ENCODE peak calls at places on chromosomes 3 and 15, in seven cellular contexts. One of them, this sample, is unnamed.

GRCh38 chr15:68676011-68676605 is 97.3 kb downstream of the CORO2B start:
- DNase-seq in K562: no peak
- DNase-seq in HepG2: no peak
- DNase-seq in GM12891: no peak
- DNase-seq in GM12878: no peak
- DNase-seq in H1: no peak
- DNase-seq in SK-N-SH: peak
- DNase-seq in this sample: no peak

GRCh38 chr3:5787863-5788488 is 600.5 kb downstream of the EDEM1 start:
- DNase-seq in K562: no peak
- DNase-seq in HepG2: no peak
- DNase-seq in GM12891: no peak
- DNase-seq in GM12878: no peak
- DNase-seq in H1: no peak
- DNase-seq in SK-N-SH: peak
- DNase-seq in this sample: no peak

GRCh38 chr15:66621491-66622467 is 56.0 kb upstream of the LCTL start:
- DNase-seq in K562: peak
- DNase-seq in HepG2: no peak
- DNase-seq in GM12891: no peak
- DNase-seq in GM12878: no peak
- DNase-seq in H1: peak
- DNase-seq in SK-N-SH: no peak
- DNase-seq in this sample: no peak

GRCh38 chr15:76460871-76461270 is 124.3 kb downstream of the ISL2 start:
- DNase-seq in K562: no peak
- DNase-seq in HepG2: no peak
- DNase-seq in GM12891: no peak
- DNase-seq in GM12878: no peak
- DNase-seq in H1: no peak
- DNase-seq in SK-N-SH: no peak
- DNase-seq in this sample: no peak

GRCh38 chr15:75723847-75724660 is 11.4 kb upstream of the CSPG4 start:
- DNase-seq in K562: peak
- DNase-seq in HepG2: peak
- DNase-seq in GM12891: no peak
- DNase-seq in GM12878: no peak
- DNase-seq in H1: no peak
- DNase-seq in SK-N-SH: peak
- DNase-seq in this sample: peak

GRCh38 chr3:161372321-161373260 is 1.3 kb upstream of the SPTSSB start:
- DNase-seq in K562: no peak
- DNase-seq in HepG2: no peak
- DNase-seq in GM12891: peak
- DNase-seq in GM12878: no peak
- DNase-seq in H1: peak
- DNase-seq in SK-N-SH: peak
- DNase-seq in this sample: peak

GRCh38 chr3:4888913-4889846 is 90.1 kb upstream of the BHLHE40 start:
- DNase-seq in K562: no peak
- DNase-seq in HepG2: no peak
- DNase-seq in GM12891: no peak
- DNase-seq in GM12878: peak
- DNase-seq in H1: no peak
- DNase-seq in SK-N-SH: peak
- DNase-seq in this sample: no peak

GRCh38 chr3:123025642-123026521 is 1.7 kb downstream of the SEMA5B start:
- DNase-seq in K562: no peak
- DNase-seq in HepG2: no peak
- DNase-seq in GM12891: no peak
- DNase-seq in GM12878: no peak
- DNase-seq in H1: peak
- DNase-seq in SK-N-SH: peak
- DNase-seq in this sample: no peak

GRCh38 chr3:185645596-185646381 is 59.7 kb downstream of the SENP2 start:
- DNase-seq in K562: no peak
- DNase-seq in HepG2: no peak
- DNase-seq in GM12891: no peak
- DNase-seq in GM12878: no peak
- DNase-seq in H1: no peak
- DNase-seq in SK-N-SH: peak
- DNase-seq in this sample: no peak

GRCh38 chr3:66280304-66280703 is 59.5 kb downstream of the SLC25A26 start:
- DNase-seq in K562: no peak
- DNase-seq in HepG2: peak
- DNase-seq in GM12891: no peak
- DNase-seq in GM12878: no peak
- DNase-seq in H1: no peak
- DNase-seq in SK-N-SH: no peak
- DNase-seq in this sample: no peak

GRCh38 chr15:91153954-91154353 is 53.9 kb downstream of the SV2B start:
- DNase-seq in K562: no peak
- DNase-seq in HepG2: no peak
- DNase-seq in GM12891: no peak
- DNase-seq in GM12878: no peak
- DNase-seq in H1: no peak
- DNase-seq in SK-N-SH: no peak
- DNase-seq in this sample: no peak

GRCh38 chr3:69290006-69290405 is 95.9 kb downstream of the FRMD4B start:
- DNase-seq in K562: no peak
- DNase-seq in HepG2: no peak
- DNase-seq in GM12891: no peak
- DNase-seq in GM12878: no peak
- DNase-seq in H1: no peak
- DNase-seq in SK-N-SH: no peak
- DNase-seq in this sample: no peak

GRCh38 chr15:41971893-41972340 is 440 bp downstream of the EHD4 start:
- DNase-seq in K562: peak
- DNase-seq in HepG2: peak
- DNase-seq in GM12891: no peak
- DNase-seq in GM12878: no peak
- DNase-seq in H1: peak
- DNase-seq in SK-N-SH: peak
- DNase-seq in this sample: no peak

GRCh38 chr15:40928351-40928974 is 677 bp upstream of the DLL4 start:
- DNase-seq in K562: peak
- DNase-seq in HepG2: no peak
- DNase-seq in GM12891: no peak
- DNase-seq in GM12878: no peak
- DNase-seq in H1: peak
- DNase-seq in SK-N-SH: no peak
- DNase-seq in this sample: no peak

GRCh38 chr3:175238848-175239247 is 379.7 kb downstream of the NAALADL2 start:
- DNase-seq in K562: no peak
- DNase-seq in HepG2: no peak
- DNase-seq in GM12891: no peak
- DNase-seq in GM12878: no peak
- DNase-seq in H1: no peak
- DNase-seq in SK-N-SH: no peak
- DNase-seq in this sample: no peak

GRCh38 chr15:89051875-89052274 is 36.4 kb upstream of the ABHD2 start:
- DNase-seq in K562: no peak
- DNase-seq in HepG2: peak
- DNase-seq in GM12891: no peak
- DNase-seq in GM12878: no peak
- DNase-seq in H1: no peak
- DNase-seq in SK-N-SH: no peak
- DNase-seq in this sample: no peak

GRCh38 chr15:42805266-42805665 is 68.3 kb upstream of the CDAN1 start:
- DNase-seq in K562: no peak
- DNase-seq in HepG2: no peak
- DNase-seq in GM12891: no peak
- DNase-seq in GM12878: no peak
- DNase-seq in H1: no peak
- DNase-seq in SK-N-SH: no peak
- DNase-seq in this sample: no peak

GRCh38 chr15:83571820-83572707 is 81.9 kb upstream of the ADAMTSL3 start:
- DNase-seq in K562: no peak
- DNase-seq in HepG2: no peak
- DNase-seq in GM12891: no peak
- DNase-seq in GM12878: no peak
- DNase-seq in H1: peak
- DNase-seq in SK-N-SH: peak
- DNase-seq in this sample: no peak

GRCh38 chr3:134711284-134711683 is 60.5 kb upstream of the KY start:
- DNase-seq in K562: no peak
- DNase-seq in HepG2: no peak
- DNase-seq in GM12891: no peak
- DNase-seq in GM12878: no peak
- DNase-seq in H1: no peak
- DNase-seq in SK-N-SH: no peak
- DNase-seq in this sample: no peak

GRCh38 chr3:9135930-9136525 is 113.4 kb downstream of the SRGAP3 start:
- DNase-seq in K562: no peak
- DNase-seq in HepG2: no peak
- DNase-seq in GM12891: no peak
- DNase-seq in GM12878: no peak
- DNase-seq in H1: peak
- DNase-seq in SK-N-SH: peak
- DNase-seq in this sample: no peak

GRCh38 chr3:70854108-70854507 is 541.7 kb upstream of the MDFIC2 start:
- DNase-seq in K562: no peak
- DNase-seq in HepG2: no peak
- DNase-seq in GM12891: no peak
- DNase-seq in GM12878: no peak
- DNase-seq in H1: no peak
- DNase-seq in SK-N-SH: no peak
- DNase-seq in this sample: no peak

DNA sequence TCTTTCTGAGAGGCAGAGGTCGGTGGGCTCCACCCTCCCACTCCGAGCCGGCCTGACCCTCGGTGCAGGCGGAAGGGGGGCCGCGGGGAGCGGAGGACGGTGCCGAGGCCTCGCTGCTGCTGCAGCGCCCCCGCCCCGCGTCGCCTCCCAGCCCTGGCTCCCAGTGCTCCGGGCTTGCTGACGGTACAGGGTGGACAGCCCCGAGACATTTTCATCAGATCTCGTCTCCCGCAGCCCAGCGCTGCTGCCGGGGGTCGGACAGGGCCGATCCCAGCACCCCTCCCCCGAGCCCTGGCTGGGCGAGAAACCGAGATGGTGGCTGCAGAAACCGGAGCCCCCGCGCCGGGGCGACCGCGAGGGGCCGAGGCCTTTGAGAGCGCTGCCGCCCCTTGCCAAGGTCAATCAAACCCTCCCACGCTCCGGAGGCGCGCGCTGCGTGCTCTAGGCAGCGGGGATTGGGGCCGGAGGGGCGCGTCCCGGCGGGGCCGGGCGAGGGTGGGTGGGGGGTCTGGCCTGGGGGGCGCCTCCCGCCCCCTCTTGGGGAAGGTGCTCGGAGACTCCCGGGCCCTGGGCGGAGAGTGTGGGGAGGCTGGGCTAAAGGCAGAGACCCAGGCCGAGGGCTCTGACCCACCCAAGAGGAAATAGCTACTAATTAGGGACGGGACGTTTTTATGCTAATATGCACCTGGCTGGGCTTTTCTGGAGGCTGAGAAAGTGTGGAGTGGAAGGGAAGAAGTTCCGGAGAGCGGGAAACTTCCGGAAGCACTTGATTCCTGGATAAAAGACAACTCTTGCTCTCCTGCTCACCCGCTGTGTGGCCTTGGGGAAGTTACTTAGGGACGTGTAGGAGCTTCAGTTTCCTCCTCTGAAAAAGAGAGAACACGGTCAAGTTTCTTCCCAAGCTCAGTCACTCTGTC is 42.7 kb downstream of the EPHB3 start:
- DNase-seq in K562: peak
- DNase-seq in HepG2: no peak
- DNase-seq in GM12891: no peak
- DNase-seq in GM12878: no peak
- DNase-seq in H1: peak
- DNase-seq in SK-N-SH: no peak
- DNase-seq in this sample: no peak
- TF ChIP-seq TAF1 in K562: no peak
- TF ChIP-seq TAF1 in HepG2: no peak
- TF ChIP-seq TAF1 in GM12891: no peak
- TF ChIP-seq TAF1 in GM12878: no peak
- TF ChIP-seq TAF1 in H1: no peak
- TF ChIP-seq TAF1 in SK-N-SH: no peak
- TF ChIP-seq TAF1 in this sample: no peak

GRCh38 chr3:149751551-149751950 is 738 bp downstream of the COMMD2 start:
- DNase-seq in K562: no peak
- DNase-seq in HepG2: no peak
- DNase-seq in GM12891: no peak
- DNase-seq in GM12878: no peak
- DNase-seq in H1: no peak
- DNase-seq in SK-N-SH: peak
- DNase-seq in this sample: no peak
- TF ChIP-seq TAF1 in K562: no peak
- TF ChIP-seq TAF1 in HepG2: no peak
- TF ChIP-seq TAF1 in GM12891: no peak
- TF ChIP-seq TAF1 in GM12878: no peak
- TF ChIP-seq TAF1 in H1: no peak
- TF ChIP-seq TAF1 in SK-N-SH: no peak
- TF ChIP-seq TAF1 in this sample: no peak

DNA sequence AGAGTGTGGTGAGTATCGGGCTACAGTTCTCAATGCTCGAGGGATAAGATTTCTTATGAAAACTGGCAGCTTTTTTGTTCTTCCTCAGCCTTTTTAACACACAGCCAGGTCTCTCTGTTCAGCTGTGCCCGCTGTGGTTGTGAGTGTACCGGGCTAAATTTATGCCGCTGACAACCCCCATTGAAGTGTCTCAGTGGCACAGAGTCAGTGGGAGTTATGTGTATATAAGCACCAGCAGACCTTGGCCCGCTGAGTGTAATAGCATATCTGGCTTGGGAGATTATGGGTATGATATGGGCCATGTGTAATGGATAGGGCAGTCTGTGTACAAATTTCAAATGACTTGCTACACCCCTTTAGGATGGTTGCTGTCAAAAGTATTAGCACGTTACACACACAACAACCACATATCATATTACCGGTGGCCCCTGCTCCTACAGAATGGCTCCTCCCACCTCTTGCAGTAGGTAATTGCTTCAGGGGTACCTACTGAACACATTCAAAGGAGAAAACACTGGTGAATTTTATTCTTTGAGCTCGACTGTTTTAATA is 26.9 kb upstream of the NR2F2 start:
- DNase-seq in K562: no peak
- DNase-seq in HepG2: no peak
- DNase-seq in GM12891: no peak
- DNase-seq in GM12878: no peak
- DNase-seq in H1: no peak
- DNase-seq in SK-N-SH: no peak
- DNase-seq in this sample: no peak
- TF ChIP-seq TAF1 in K562: no peak
- TF ChIP-seq TAF1 in HepG2: no peak
- TF ChIP-seq TAF1 in GM12891: no peak
- TF ChIP-seq TAF1 in GM12878: no peak
- TF ChIP-seq TAF1 in H1: no peak
- TF ChIP-seq TAF1 in SK-N-SH: no peak
- TF ChIP-seq TAF1 in this sample: no peak

GRCh38 chr3:26920579-26920978 is 298.0 kb downstream of the LRRC3B start:
- DNase-seq in K562: no peak
- DNase-seq in HepG2: no peak
- DNase-seq in GM12891: no peak
- DNase-seq in GM12878: no peak
- DNase-seq in H1: no peak
- DNase-seq in SK-N-SH: no peak
- DNase-seq in this sample: no peak
- TF ChIP-seq TAF1 in K562: no peak
- TF ChIP-seq TAF1 in HepG2: no peak
- TF ChIP-seq TAF1 in GM12891: no peak
- TF ChIP-seq TAF1 in GM12878: no peak
- TF ChIP-seq TAF1 in H1: no peak
- TF ChIP-seq TAF1 in SK-N-SH: no peak
- TF ChIP-seq TAF1 in this sample: no peak